ENCODE peak calls at places on chromosomes 4 and X, in nine cellular contexts. One of them, this sample, is unnamed.

GRCh38 chrX:45070116-45071007 is 130.3 kb downstream of the DIPK2B start:
- DNase-seq in HT1080: peak
- DNase-seq in CD14-positive monocyte: no peak
- DNase-seq in SW 1271: peak
- DNase-seq in body of pancreas: no peak
- DNase-seq in heart left ventricle: no peak
- DNase-seq in glomerular endothelial cell: peak
- DNase-seq in A549: peak
- DNase-seq in cardiac muscle cell: peak
- DNase-seq in this sample: peak

GRCh38 chrX:70960728-70961127 is 29.8 kb upstream of the SLC7A3 start:
- DNase-seq in HT1080: no peak
- DNase-seq in CD14-positive monocyte: no peak
- DNase-seq in SW 1271: no peak
- DNase-seq in body of pancreas: no peak
- DNase-seq in heart left ventricle: no peak
- DNase-seq in glomerular endothelial cell: no peak
- DNase-seq in A549: no peak
- DNase-seq in cardiac muscle cell: no peak
- DNase-seq in this sample: no peak

GRCh38 chr4:7649741-7650531 is 215.2 kb upstream of the PSAPL1 start:
- DNase-seq in HT1080: peak
- DNase-seq in CD14-positive monocyte: peak
- DNase-seq in SW 1271: peak
- DNase-seq in body of pancreas: no peak
- DNase-seq in heart left ventricle: no peak
- DNase-seq in glomerular endothelial cell: peak
- DNase-seq in A549: no peak
- DNase-seq in cardiac muscle cell: no peak
- DNase-seq in this sample: peak

GRCh38 chr4:169185133-169185956 is 85.4 kb downstream of the SH3RF1 start:
- DNase-seq in HT1080: no peak
- DNase-seq in CD14-positive monocyte: no peak
- DNase-seq in SW 1271: no peak
- DNase-seq in body of pancreas: no peak
- DNase-seq in heart left ventricle: no peak
- DNase-seq in glomerular endothelial cell: no peak
- DNase-seq in A549: no peak
- DNase-seq in cardiac muscle cell: no peak
- DNase-seq in this sample: no peak

GRCh38 chr4:41638806-41639205 is 100.8 kb downstream of the LIMCH1 start:
- DNase-seq in HT1080: no peak
- DNase-seq in CD14-positive monocyte: no peak
- DNase-seq in SW 1271: no peak
- DNase-seq in body of pancreas: no peak
- DNase-seq in heart left ventricle: no peak
- DNase-seq in glomerular endothelial cell: no peak
- DNase-seq in A549: no peak
- DNase-seq in cardiac muscle cell: peak
- DNase-seq in this sample: no peak

GRCh38 chr4:108426493-108426892 is 193.9 kb upstream of the RPL34 start:
- DNase-seq in HT1080: peak
- DNase-seq in CD14-positive monocyte: no peak
- DNase-seq in SW 1271: no peak
- DNase-seq in body of pancreas: no peak
- DNase-seq in heart left ventricle: no peak
- DNase-seq in glomerular endothelial cell: no peak
- DNase-seq in A549: no peak
- DNase-seq in cardiac muscle cell: no peak
- DNase-seq in this sample: peak

GRCh38 chrX:38937926-38938325 is 136.7 kb downstream of the MID1IP1 start:
- DNase-seq in HT1080: no peak
- DNase-seq in CD14-positive monocyte: no peak
- DNase-seq in SW 1271: no peak
- DNase-seq in body of pancreas: no peak
- DNase-seq in heart left ventricle: no peak
- DNase-seq in glomerular endothelial cell: no peak
- DNase-seq in A549: no peak
- DNase-seq in cardiac muscle cell: no peak
- DNase-seq in this sample: no peak

GRCh38 chr4:143338313-143338712 is 1.6 kb downstream of the GAB1 start:
- DNase-seq in HT1080: no peak
- DNase-seq in CD14-positive monocyte: no peak
- DNase-seq in SW 1271: no peak
- DNase-seq in body of pancreas: no peak
- DNase-seq in heart left ventricle: no peak
- DNase-seq in glomerular endothelial cell: no peak
- DNase-seq in A549: no peak
- DNase-seq in cardiac muscle cell: no peak
- DNase-seq in this sample: no peak

GRCh38 chr4:173752610-173753009 is 222.6 kb upstream of the HAND2 start:
- DNase-seq in HT1080: peak
- DNase-seq in CD14-positive monocyte: peak
- DNase-seq in SW 1271: peak
- DNase-seq in body of pancreas: peak
- DNase-seq in heart left ventricle: no peak
- DNase-seq in glomerular endothelial cell: no peak
- DNase-seq in A549: no peak
- DNase-seq in cardiac muscle cell: peak
- DNase-seq in this sample: no peak

GRCh38 chr4:8475751-8476575 is 35.4 kb downstream of the TRMT44 start:
- DNase-seq in HT1080: no peak
- DNase-seq in CD14-positive monocyte: no peak
- DNase-seq in SW 1271: no peak
- DNase-seq in body of pancreas: no peak
- DNase-seq in heart left ventricle: no peak
- DNase-seq in glomerular endothelial cell: no peak
- DNase-seq in A549: no peak
- DNase-seq in cardiac muscle cell: no peak
- DNase-seq in this sample: no peak

GRCh38 chr4:104966349-104967033 is 180.2 kb upstream of the TET2 start:
- DNase-seq in HT1080: no peak
- DNase-seq in CD14-positive monocyte: peak
- DNase-seq in SW 1271: no peak
- DNase-seq in body of pancreas: no peak
- DNase-seq in heart left ventricle: no peak
- DNase-seq in glomerular endothelial cell: no peak
- DNase-seq in A549: no peak
- DNase-seq in cardiac muscle cell: no peak
- DNase-seq in this sample: no peak

GRCh38 chrX:39985551-39985950 is 112.2 kb downstream of the BCOR start:
- DNase-seq in HT1080: no peak
- DNase-seq in CD14-positive monocyte: no peak
- DNase-seq in SW 1271: no peak
- DNase-seq in body of pancreas: no peak
- DNase-seq in heart left ventricle: no peak
- DNase-seq in glomerular endothelial cell: no peak
- DNase-seq in A549: no peak
- DNase-seq in cardiac muscle cell: no peak
- DNase-seq in this sample: no peak

GRCh38 chr4:145878501-145879435 is 59.9 kb downstream of the ZNF827 start:
- DNase-seq in HT1080: no peak
- DNase-seq in CD14-positive monocyte: no peak
- DNase-seq in SW 1271: no peak
- DNase-seq in body of pancreas: no peak
- DNase-seq in heart left ventricle: no peak
- DNase-seq in glomerular endothelial cell: no peak
- DNase-seq in A549: no peak
- DNase-seq in cardiac muscle cell: no peak
- DNase-seq in this sample: no peak

GRCh38 chrX:139639253-139639652 is 68.7 kb downstream of the MCF2 start:
- DNase-seq in HT1080: no peak
- DNase-seq in CD14-positive monocyte: no peak
- DNase-seq in SW 1271: no peak
- DNase-seq in body of pancreas: no peak
- DNase-seq in heart left ventricle: no peak
- DNase-seq in glomerular endothelial cell: no peak
- DNase-seq in A549: no peak
- DNase-seq in cardiac muscle cell: no peak
- DNase-seq in this sample: no peak

GRCh38 chrX:137988470-137988869 is 422.5 kb downstream of the ZIC3 start:
- DNase-seq in HT1080: no peak
- DNase-seq in CD14-positive monocyte: no peak
- DNase-seq in SW 1271: no peak
- DNase-seq in body of pancreas: no peak
- DNase-seq in heart left ventricle: no peak
- DNase-seq in glomerular endothelial cell: no peak
- DNase-seq in A549: no peak
- DNase-seq in cardiac muscle cell: peak
- DNase-seq in this sample: no peak

GRCh38 chrX:131958724-131959123 is 64.4 kb upstream of the STK26 start:
- DNase-seq in HT1080: no peak
- DNase-seq in CD14-positive monocyte: no peak
- DNase-seq in SW 1271: no peak
- DNase-seq in body of pancreas: no peak
- DNase-seq in heart left ventricle: no peak
- DNase-seq in glomerular endothelial cell: no peak
- DNase-seq in A549: no peak
- DNase-seq in cardiac muscle cell: no peak
- DNase-seq in this sample: no peak

GRCh38 chrX:138487866-138488265 is 223.7 kb downstream of the FGF13 start:
- DNase-seq in HT1080: no peak
- DNase-seq in CD14-positive monocyte: no peak
- DNase-seq in SW 1271: no peak
- DNase-seq in body of pancreas: no peak
- DNase-seq in heart left ventricle: no peak
- DNase-seq in glomerular endothelial cell: no peak
- DNase-seq in A549: no peak
- DNase-seq in cardiac muscle cell: no peak
- DNase-seq in this sample: no peak

GRCh38 chr4:151646322-151646721 is 114.5 kb downstream of the GATB start:
- DNase-seq in HT1080: peak
- DNase-seq in CD14-positive monocyte: no peak
- DNase-seq in SW 1271: peak
- DNase-seq in body of pancreas: no peak
- DNase-seq in heart left ventricle: no peak
- DNase-seq in glomerular endothelial cell: no peak
- DNase-seq in A549: no peak
- DNase-seq in cardiac muscle cell: no peak
- DNase-seq in this sample: no peak

GRCh38 chr4:142408003-142408441 is 438.1 kb downstream of the INPP4B start:
- DNase-seq in HT1080: peak
- DNase-seq in CD14-positive monocyte: no peak
- DNase-seq in SW 1271: peak
- DNase-seq in body of pancreas: no peak
- DNase-seq in heart left ventricle: no peak
- DNase-seq in glomerular endothelial cell: no peak
- DNase-seq in A549: peak
- DNase-seq in cardiac muscle cell: no peak
- DNase-seq in this sample: peak

GRCh38 chrX:10106801-10107200 is 50.0 kb upstream of the CLCN4 start:
- DNase-seq in HT1080: no peak
- DNase-seq in CD14-positive monocyte: no peak
- DNase-seq in SW 1271: no peak
- DNase-seq in body of pancreas: no peak
- DNase-seq in heart left ventricle: no peak
- DNase-seq in glomerular endothelial cell: no peak
- DNase-seq in A549: no peak
- DNase-seq in cardiac muscle cell: no peak
- DNase-seq in this sample: no peak

GRCh38 chr4:185358514-185359433 is 37.0 kb downstream of the LRP2BP start:
- DNase-seq in HT1080: peak
- DNase-seq in CD14-positive monocyte: no peak
- DNase-seq in SW 1271: no peak
- DNase-seq in body of pancreas: no peak
- DNase-seq in heart left ventricle: no peak
- DNase-seq in glomerular endothelial cell: peak
- DNase-seq in A549: peak
- DNase-seq in cardiac muscle cell: no peak
- DNase-seq in this sample: no peak

GRCh38 chr4:149897784-149898183 is 82.1 kb upstream of the IQCM start:
- DNase-seq in HT1080: peak
- DNase-seq in CD14-positive monocyte: no peak
- DNase-seq in SW 1271: peak
- DNase-seq in body of pancreas: no peak
- DNase-seq in heart left ventricle: no peak
- DNase-seq in glomerular endothelial cell: no peak
- DNase-seq in A549: no peak
- DNase-seq in cardiac muscle cell: peak
- DNase-seq in this sample: no peak

GRCh38 chr4:152102184-152103000 is 341.6 kb upstream of the GATB start:
- DNase-seq in HT1080: peak
- DNase-seq in CD14-positive monocyte: no peak
- DNase-seq in SW 1271: peak
- DNase-seq in body of pancreas: no peak
- DNase-seq in heart left ventricle: no peak
- DNase-seq in glomerular endothelial cell: no peak
- DNase-seq in A549: no peak
- DNase-seq in cardiac muscle cell: peak
- DNase-seq in this sample: peak

GRCh38 chr4:56215138-56215793 is 172.0 kb downstream of the AASDH start:
- DNase-seq in HT1080: peak
- DNase-seq in CD14-positive monocyte: no peak
- DNase-seq in SW 1271: no peak
- DNase-seq in body of pancreas: no peak
- DNase-seq in heart left ventricle: no peak
- DNase-seq in glomerular endothelial cell: no peak
- DNase-seq in A549: no peak
- DNase-seq in cardiac muscle cell: no peak
- DNase-seq in this sample: no peak

GRCh38 chr4:173517781-173518371 is 12.2 kb downstream of the HAND2 start:
- DNase-seq in HT1080: no peak
- DNase-seq in CD14-positive monocyte: no peak
- DNase-seq in SW 1271: no peak
- DNase-seq in body of pancreas: no peak
- DNase-seq in heart left ventricle: peak
- DNase-seq in glomerular endothelial cell: no peak
- DNase-seq in A549: no peak
- DNase-seq in cardiac muscle cell: peak
- DNase-seq in this sample: no peak

This sample was measured in HS-5.